ENCODE peak calls at places on chromosomes 4 and X, in five cellular contexts. One of them, this sample, is unnamed.

GRCh38 chrX:132488092-132488749 is 617 bp downstream of the MBNL3 start:
- DNase-seq in RWPE1: no peak
- DNase-seq in dorsolateral prefrontal cortex: no peak
- DNase-seq in stimulated activated CD4-positive, alpha-beta T cell treated with anti-CD3 and anti-CD28 coated beads, Interleukin-4, amount 100 ng/mL, for 1 hour: peak
- DNase-seq in HFF-Myc: no peak
- DNase-seq in this sample: no peak

GRCh38 chr4:83716874-83717273 is 181.0 kb downstream of the GPAT3 start:
- DNase-seq in dorsolateral prefrontal cortex: no peak
- DNase-seq in HFF-Myc: no peak
- DNase-seq in RWPE1: no peak
- DNase-seq in stimulated activated CD4-positive, alpha-beta T cell treated with anti-CD3 and anti-CD28 coated beads, Interleukin-4, amount 100 ng/mL, for 1 hour: no peak
- DNase-seq in this sample: no peak

GRCh38 chr4:152308925-152309324 is 227.0 kb downstream of the FBXW7 start:
- DNase-seq in stimulated activated CD4-positive, alpha-beta T cell treated with anti-CD3 and anti-CD28 coated beads, Interleukin-4, amount 100 ng/mL, for 1 hour: no peak
- DNase-seq in HFF-Myc: peak
- DNase-seq in dorsolateral prefrontal cortex: no peak
- DNase-seq in RWPE1: no peak
- DNase-seq in this sample: no peak

GRCh38 chrX:153598541-153599191 is at the start of gene CCNQ:
- DNase-seq in RWPE1: peak
- DNase-seq in HFF-Myc: no peak
- DNase-seq in dorsolateral prefrontal cortex: no peak
- DNase-seq in stimulated activated CD4-positive, alpha-beta T cell treated with anti-CD3 and anti-CD28 coated beads, Interleukin-4, amount 100 ng/mL, for 1 hour: peak
- DNase-seq in this sample: no peak

GRCh38 chrX:80576815-80577533 is 156.7 kb downstream of the TENT5D start:
- DNase-seq in HFF-Myc: no peak
- DNase-seq in dorsolateral prefrontal cortex: no peak
- DNase-seq in RWPE1: no peak
- DNase-seq in stimulated activated CD4-positive, alpha-beta T cell treated with anti-CD3 and anti-CD28 coated beads, Interleukin-4, amount 100 ng/mL, for 1 hour: no peak
- DNase-seq in this sample: no peak

GRCh38 chr4:83009529-83009928 is 1.1 kb downstream of the LIN54 start:
- DNase-seq in dorsolateral prefrontal cortex: no peak
- DNase-seq in RWPE1: no peak
- DNase-seq in HFF-Myc: no peak
- DNase-seq in stimulated activated CD4-positive, alpha-beta T cell treated with anti-CD3 and anti-CD28 coated beads, Interleukin-4, amount 100 ng/mL, for 1 hour: no peak
- DNase-seq in this sample: no peak

GRCh38 chrX:96763608-96764007 is 79.0 kb downstream of the DIAPH2 start:
- DNase-seq in RWPE1: no peak
- DNase-seq in dorsolateral prefrontal cortex: no peak
- DNase-seq in HFF-Myc: no peak
- DNase-seq in stimulated activated CD4-positive, alpha-beta T cell treated with anti-CD3 and anti-CD28 coated beads, Interleukin-4, amount 100 ng/mL, for 1 hour: no peak
- DNase-seq in this sample: no peak

GRCh38 chrX:110293658-110294453 is 24.0 kb downstream of the AMMECR1 start:
- DNase-seq in dorsolateral prefrontal cortex: no peak
- DNase-seq in RWPE1: no peak
- DNase-seq in HFF-Myc: no peak
- DNase-seq in stimulated activated CD4-positive, alpha-beta T cell treated with anti-CD3 and anti-CD28 coated beads, Interleukin-4, amount 100 ng/mL, for 1 hour: no peak
- DNase-seq in this sample: no peak

GRCh38 chr4:59553739-59554126 is 1646.4 kb upstream of the ADGRL3 start:
- DNase-seq in RWPE1: peak
- DNase-seq in HFF-Myc: no peak
- DNase-seq in stimulated activated CD4-positive, alpha-beta T cell treated with anti-CD3 and anti-CD28 coated beads, Interleukin-4, amount 100 ng/mL, for 1 hour: no peak
- DNase-seq in dorsolateral prefrontal cortex: no peak
- DNase-seq in this sample: no peak

GRCh38 chr4:148030486-148030885 is 298.6 kb downstream of the ARHGAP10 start:
- DNase-seq in stimulated activated CD4-positive, alpha-beta T cell treated with anti-CD3 and anti-CD28 coated beads, Interleukin-4, amount 100 ng/mL, for 1 hour: no peak
- DNase-seq in HFF-Myc: no peak
- DNase-seq in dorsolateral prefrontal cortex: no peak
- DNase-seq in RWPE1: no peak
- DNase-seq in this sample: no peak

GRCh38 chr4:172143605-172144314 is 330.6 kb downstream of the GALNTL6 start:
- DNase-seq in stimulated activated CD4-positive, alpha-beta T cell treated with anti-CD3 and anti-CD28 coated beads, Interleukin-4, amount 100 ng/mL, for 1 hour: no peak
- DNase-seq in dorsolateral prefrontal cortex: no peak
- DNase-seq in HFF-Myc: no peak
- DNase-seq in RWPE1: no peak
- DNase-seq in this sample: no peak

GRCh38 chr4:70734168-70734954 is 12.6 kb downstream of the RUFY3 start:
- DNase-seq in dorsolateral prefrontal cortex: no peak
- DNase-seq in RWPE1: no peak
- DNase-seq in HFF-Myc: no peak
- DNase-seq in stimulated activated CD4-positive, alpha-beta T cell treated with anti-CD3 and anti-CD28 coated beads, Interleukin-4, amount 100 ng/mL, for 1 hour: no peak
- DNase-seq in this sample: no peak

GRCh38 chr4:122662701-122663100 is 41.8 kb upstream of the IL21 start:
- DNase-seq in stimulated activated CD4-positive, alpha-beta T cell treated with anti-CD3 and anti-CD28 coated beads, Interleukin-4, amount 100 ng/mL, for 1 hour: no peak
- DNase-seq in dorsolateral prefrontal cortex: no peak
- DNase-seq in RWPE1: no peak
- DNase-seq in HFF-Myc: no peak
- DNase-seq in this sample: no peak

GRCh38 chr4:106315476-106315967 is 487 bp downstream of the TBCK start:
- DNase-seq in RWPE1: peak
- DNase-seq in dorsolateral prefrontal cortex: no peak
- DNase-seq in HFF-Myc: no peak
- DNase-seq in stimulated activated CD4-positive, alpha-beta T cell treated with anti-CD3 and anti-CD28 coated beads, Interleukin-4, amount 100 ng/mL, for 1 hour: no peak
- DNase-seq in this sample: no peak

GRCh38 chrX:65493431-65493830 is 41.2 kb downstream of the LAS1L start:
- DNase-seq in dorsolateral prefrontal cortex: no peak
- DNase-seq in HFF-Myc: no peak
- DNase-seq in stimulated activated CD4-positive, alpha-beta T cell treated with anti-CD3 and anti-CD28 coated beads, Interleukin-4, amount 100 ng/mL, for 1 hour: no peak
- DNase-seq in RWPE1: no peak
- DNase-seq in this sample: no peak

GRCh38 chr4:123662827-123663226 is 266.2 kb downstream of the SPRY1 start:
- DNase-seq in dorsolateral prefrontal cortex: no peak
- DNase-seq in stimulated activated CD4-positive, alpha-beta T cell treated with anti-CD3 and anti-CD28 coated beads, Interleukin-4, amount 100 ng/mL, for 1 hour: no peak
- DNase-seq in HFF-Myc: no peak
- DNase-seq in RWPE1: no peak
- DNase-seq in this sample: no peak

GRCh38 chr4:93029774-93030173 is 726.0 kb downstream of the GRID2 start:
- DNase-seq in stimulated activated CD4-positive, alpha-beta T cell treated with anti-CD3 and anti-CD28 coated beads, Interleukin-4, amount 100 ng/mL, for 1 hour: no peak
- DNase-seq in RWPE1: no peak
- DNase-seq in dorsolateral prefrontal cortex: no peak
- DNase-seq in HFF-Myc: no peak
- DNase-seq in this sample: no peak

GRCh38 chrX:133645977-133646750 is 230.9 kb upstream of the GPC4 start:
- DNase-seq in HFF-Myc: no peak
- DNase-seq in stimulated activated CD4-positive, alpha-beta T cell treated with anti-CD3 and anti-CD28 coated beads, Interleukin-4, amount 100 ng/mL, for 1 hour: no peak
- DNase-seq in RWPE1: peak
- DNase-seq in dorsolateral prefrontal cortex: no peak
- DNase-seq in this sample: no peak

GRCh38 chr4:6198768-6199343 is 1.5 kb downstream of the JAKMIP1 start:
- DNase-seq in RWPE1: no peak
- DNase-seq in stimulated activated CD4-positive, alpha-beta T cell treated with anti-CD3 and anti-CD28 coated beads, Interleukin-4, amount 100 ng/mL, for 1 hour: peak
- DNase-seq in HFF-Myc: no peak
- DNase-seq in dorsolateral prefrontal cortex: no peak
- DNase-seq in this sample: no peak

GRCh38 chrX:100083146-100083715 is 326.8 kb downstream of the PCDH19 start:
- DNase-seq in stimulated activated CD4-positive, alpha-beta T cell treated with anti-CD3 and anti-CD28 coated beads, Interleukin-4, amount 100 ng/mL, for 1 hour: no peak
- DNase-seq in HFF-Myc: no peak
- DNase-seq in RWPE1: no peak
- DNase-seq in dorsolateral prefrontal cortex: no peak
- DNase-seq in this sample: no peak

GRCh38 chr4:17958185-17958584 is 63.4 kb downstream of the LCORL start:
- DNase-seq in HFF-Myc: no peak
- DNase-seq in stimulated activated CD4-positive, alpha-beta T cell treated with anti-CD3 and anti-CD28 coated beads, Interleukin-4, amount 100 ng/mL, for 1 hour: no peak
- DNase-seq in dorsolateral prefrontal cortex: no peak
- DNase-seq in RWPE1: no peak
- DNase-seq in this sample: no peak

GRCh38 chr4:119536572-119537528 is 91.8 kb downstream of the PDE5A start:
- DNase-seq in RWPE1: no peak
- DNase-seq in stimulated activated CD4-positive, alpha-beta T cell treated with anti-CD3 and anti-CD28 coated beads, Interleukin-4, amount 100 ng/mL, for 1 hour: no peak
- DNase-seq in HFF-Myc: no peak
- DNase-seq in dorsolateral prefrontal cortex: no peak
- DNase-seq in this sample: no peak

GRCh38 chr4:97453186-97453585 is 690.1 kb downstream of the STPG2 start:
- DNase-seq in dorsolateral prefrontal cortex: no peak
- DNase-seq in stimulated activated CD4-positive, alpha-beta T cell treated with anti-CD3 and anti-CD28 coated beads, Interleukin-4, amount 100 ng/mL, for 1 hour: no peak
- DNase-seq in HFF-Myc: no peak
- DNase-seq in RWPE1: no peak
- DNase-seq in this sample: no peak

GRCh38 chr4:91827914-91828313 is 475.9 kb upstream of the GRID2 start:
- DNase-seq in dorsolateral prefrontal cortex: no peak
- DNase-seq in HFF-Myc: no peak
- DNase-seq in stimulated activated CD4-positive, alpha-beta T cell treated with anti-CD3 and anti-CD28 coated beads, Interleukin-4, amount 100 ng/mL, for 1 hour: no peak
- DNase-seq in RWPE1: no peak
- DNase-seq in this sample: no peak

GRCh38 chr4:38040619-38041018 is 80.4 kb downstream of the PTTG2 start:
- DNase-seq in HFF-Myc: no peak
- DNase-seq in stimulated activated CD4-positive, alpha-beta T cell treated with anti-CD3 and anti-CD28 coated beads, Interleukin-4, amount 100 ng/mL, for 1 hour: no peak
- DNase-seq in dorsolateral prefrontal cortex: no peak
- DNase-seq in RWPE1: peak
- DNase-seq in this sample: no peak

GRCh38 chrX:109812236-109812635 is 79.2 kb upstream of the ACSL4 start:
- DNase-seq in stimulated activated CD4-positive, alpha-beta T cell treated with anti-CD3 and anti-CD28 coated beads, Interleukin-4, amount 100 ng/mL, for 1 hour: no peak
- DNase-seq in HFF-Myc: no peak
- DNase-seq in RWPE1: no peak
- DNase-seq in dorsolateral prefrontal cortex: no peak
- DNase-seq in this sample: no peak

GRCh38 chrX:112731793-112732192 is 52.1 kb upstream of the LHFPL1 start:
- DNase-seq in dorsolateral prefrontal cortex: no peak
- DNase-seq in HFF-Myc: no peak
- DNase-seq in RWPE1: no peak
- DNase-seq in stimulated activated CD4-positive, alpha-beta T cell treated with anti-CD3 and anti-CD28 coated beads, Interleukin-4, amount 100 ng/mL, for 1 hour: no peak
- DNase-seq in this sample: no peak

GRCh38 chr4:37482236-37482635 is 203.9 kb downstream of the RELL1 start:
- DNase-seq in stimulated activated CD4-positive, alpha-beta T cell treated with anti-CD3 and anti-CD28 coated beads, Interleukin-4, amount 100 ng/mL, for 1 hour: no peak
- DNase-seq in HFF-Myc: no peak
- DNase-seq in dorsolateral prefrontal cortex: no peak
- DNase-seq in RWPE1: no peak
- DNase-seq in this sample: no peak

GRCh38 chr4:26174033-26174432 is 146.8 kb upstream of the RBPJ start:
- DNase-seq in stimulated activated CD4-positive, alpha-beta T cell treated with anti-CD3 and anti-CD28 coated beads, Interleukin-4, amount 100 ng/mL, for 1 hour: no peak
- DNase-seq in RWPE1: no peak
- DNase-seq in dorsolateral prefrontal cortex: no peak
- DNase-seq in HFF-Myc: no peak
- DNase-seq in this sample: no peak

GRCh38 chrX:37905436-37906147 is 58.2 kb upstream of the DYNLT3 start:
- DNase-seq in stimulated activated CD4-positive, alpha-beta T cell treated with anti-CD3 and anti-CD28 coated beads, Interleukin-4, amount 100 ng/mL, for 1 hour: peak
- DNase-seq in dorsolateral prefrontal cortex: no peak
- DNase-seq in RWPE1: no peak
- DNase-seq in HFF-Myc: no peak
- DNase-seq in this sample: no peak

GRCh38 chr4:97016186-97016945 is 1126.9 kb downstream of the STPG2 start:
- DNase-seq in dorsolateral prefrontal cortex: no peak
- DNase-seq in stimulated activated CD4-positive, alpha-beta T cell treated with anti-CD3 and anti-CD28 coated beads, Interleukin-4, amount 100 ng/mL, for 1 hour: no peak
- DNase-seq in HFF-Myc: no peak
- DNase-seq in RWPE1: no peak
- DNase-seq in this sample: no peak

GRCh38 chr4:42736538-42736937 is 79.6 kb upstream of the ATP8A1 start:
- DNase-seq in dorsolateral prefrontal cortex: no peak
- DNase-seq in RWPE1: no peak
- DNase-seq in HFF-Myc: no peak
- DNase-seq in stimulated activated CD4-positive, alpha-beta T cell treated with anti-CD3 and anti-CD28 coated beads, Interleukin-4, amount 100 ng/mL, for 1 hour: no peak
- DNase-seq in this sample: no peak

GRCh38 chrX:153488231-153488914 is 6.4 kb upstream of the BGN start:
- DNase-seq in HFF-Myc: no peak
- DNase-seq in RWPE1: no peak
- DNase-seq in stimulated activated CD4-positive, alpha-beta T cell treated with anti-CD3 and anti-CD28 coated beads, Interleukin-4, amount 100 ng/mL, for 1 hour: no peak
- DNase-seq in dorsolateral prefrontal cortex: no peak
- DNase-seq in this sample: no peak

GRCh38 chrX:132365490-132365889 is 123.3 kb downstream of the MBNL3 start:
- DNase-seq in stimulated activated CD4-positive, alpha-beta T cell treated with anti-CD3 and anti-CD28 coated beads, Interleukin-4, amount 100 ng/mL, for 1 hour: no peak
- DNase-seq in dorsolateral prefrontal cortex: no peak
- DNase-seq in RWPE1: no peak
- DNase-seq in HFF-Myc: no peak
- DNase-seq in this sample: no peak

GRCh38 chr4:31983677-31984076 is 1263.5 kb downstream of the PCDH7 start:
- DNase-seq in HFF-Myc: no peak
- DNase-seq in dorsolateral prefrontal cortex: no peak
- DNase-seq in stimulated activated CD4-positive, alpha-beta T cell treated with anti-CD3 and anti-CD28 coated beads, Interleukin-4, amount 100 ng/mL, for 1 hour: no peak
- DNase-seq in RWPE1: no peak
- DNase-seq in this sample: no peak

GRCh38 chr4:88706574-88706973 is 8.9 kb upstream of the NAP1L5 start:
- DNase-seq in RWPE1: no peak
- DNase-seq in HFF-Myc: peak
- DNase-seq in stimulated activated CD4-positive, alpha-beta T cell treated with anti-CD3 and anti-CD28 coated beads, Interleukin-4, amount 100 ng/mL, for 1 hour: no peak
- DNase-seq in dorsolateral prefrontal cortex: peak
- DNase-seq in this sample: no peak

GRCh38 chr4:97238956-97239698 is 904.1 kb downstream of the STPG2 start:
- DNase-seq in stimulated activated CD4-positive, alpha-beta T cell treated with anti-CD3 and anti-CD28 coated beads, Interleukin-4, amount 100 ng/mL, for 1 hour: no peak
- DNase-seq in RWPE1: no peak
- DNase-seq in HFF-Myc: no peak
- DNase-seq in dorsolateral prefrontal cortex: no peak
- DNase-seq in this sample: no peak

GRCh38 chrX:47264507-47265173 is 31.8 kb downstream of the USP11 start:
- DNase-seq in dorsolateral prefrontal cortex: no peak
- DNase-seq in HFF-Myc: no peak
- DNase-seq in stimulated activated CD4-positive, alpha-beta T cell treated with anti-CD3 and anti-CD28 coated beads, Interleukin-4, amount 100 ng/mL, for 1 hour: no peak
- DNase-seq in RWPE1: peak
- DNase-seq in this sample: no peak